ENCODE peak calls at places on chromosomes 11 and 22, in seven cellular contexts. G, K, D, S, N, W and O are unnamed samples.
A peak's percentile ranks its signal among the peaks of the same experiment; 100 is the strongest.

GRCh38 chr22:21938071-21938822 is 14.4 kb downstream of the PPM1F start:
- DNase-seq in G (peak; percentile 69), N (peak; percentile 83), D (peak; percentile 96), S (peak; percentile 100), K (peak; percentile 75), W (peak; percentile 62), O (peak; percentile 84)

GRCh38 chr11:132715041-132715440 is 817.3 kb downstream of the OPCML start:
- DNase-seq in W (no peak), D (no peak), G (no peak), S (no peak), K (no peak), N (no peak), O (no peak)

GRCh38 chr11:114172055-114172861 is 112.7 kb downstream of the ZBTB16 start:
- DNase-seq in W (no peak), N (no peak), G (no peak), D (no peak), S (no peak), K (no peak), O (no peak)

GRCh38 chr22:35547993-35548761 is 7.5 kb downstream of the RASD2 start:
- DNase-seq in W (no peak), G (no peak), K (no peak), D (no peak), S (peak; percentile 14), N (no peak), O (no peak)

GRCh38 chr11:33172996-33173395 is 11.7 kb upstream of the CSTF3 start:
- DNase-seq in G (no peak), N (peak; percentile 32), D (no peak), W (no peak), S (no peak), K (no peak), O (no peak)

GRCh38 chr11:12865871-12866595 is 143.1 kb upstream of the RASSF10 start:
- DNase-seq in G (no peak), K (no peak), D (no peak), N (no peak), W (no peak), S (no peak), O (no peak)

GRCh38 chr11:12868315-12869073 is 140.6 kb upstream of the RASSF10 start:
- DNase-seq in N (no peak), W (no peak), G (no peak), D (no peak), K (no peak), S (no peak), O (no peak)

GRCh38 chr22:38034278-38034882 is 22.8 kb upstream of the PICK1 start:
- DNase-seq in N (peak; percentile 50), D (peak; percentile 42), K (peak; percentile 56), S (peak; percentile 81), G (peak; percentile 68), W (peak; percentile 15), O (peak; percentile 33)

GRCh38 chr11:92709329-92709728 is 260.1 kb upstream of the MTNR1B start:
- DNase-seq in N (no peak), K (no peak), D (no peak), G (no peak), S (no peak), W (no peak), O (no peak)

GRCh38 chr11:36441610-36442208 is 68.4 kb downstream of the TRAF6 start:
- DNase-seq in S (no peak), K (no peak), G (no peak), D (no peak), W (peak; percentile 17), N (no peak), O (no peak)

GRCh38 chr11:118694771-118695170 is 15.3 kb upstream of the TREH start:
- DNase-seq in D (no peak), N (no peak), W (no peak), G (no peak), K (no peak), S (no peak), O (no peak)

GRCh38 chr11:11464555-11464954 is 111.5 kb upstream of the CSNK2A3 start:
- DNase-seq in S (no peak), N (no peak), K (no peak), W (no peak), D (no peak), G (no peak), O (no peak)

GRCh38 chr11:67409781-67410368 is 5.6 kb upstream of the CARNS1 start:
- DNase-seq in S (peak; percentile 31), G (peak; percentile 33), D (no peak), W (no peak), K (peak; percentile 56), N (peak; percentile 61), O (no peak)

GRCh38 chr11:9726313-9727022 is 62.6 kb downstream of the SWAP70 start:
- DNase-seq in G (peak; percentile 23), S (no peak), K (no peak), N (peak; percentile 33), D (no peak), W (no peak), O (no peak)
- TF ChIP-seq JUND in G (peak; percentile 26), S (no peak), K (no peak), N (no peak), D (no peak), W (no peak), O (no peak)

GRCh38 chr11:131095501-131096185 is 179.4 kb upstream of the SNX19 start:
- DNase-seq in N (no peak), G (no peak), W (no peak), S (no peak), D (no peak), K (no peak), O (no peak)

GRCh38 chr11:131099746-131100145 is 183.5 kb upstream of the SNX19 start:
- DNase-seq in K (no peak), N (peak; percentile 4), S (no peak), G (no peak), D (no peak), W (no peak), O (no peak)

GRCh38 chr11:131094828-131095227 is 178.5 kb upstream of the SNX19 start:
- DNase-seq in K (no peak), G (no peak), D (no peak), W (no peak), S (no peak), N (no peak), O (no peak)

DNA sequence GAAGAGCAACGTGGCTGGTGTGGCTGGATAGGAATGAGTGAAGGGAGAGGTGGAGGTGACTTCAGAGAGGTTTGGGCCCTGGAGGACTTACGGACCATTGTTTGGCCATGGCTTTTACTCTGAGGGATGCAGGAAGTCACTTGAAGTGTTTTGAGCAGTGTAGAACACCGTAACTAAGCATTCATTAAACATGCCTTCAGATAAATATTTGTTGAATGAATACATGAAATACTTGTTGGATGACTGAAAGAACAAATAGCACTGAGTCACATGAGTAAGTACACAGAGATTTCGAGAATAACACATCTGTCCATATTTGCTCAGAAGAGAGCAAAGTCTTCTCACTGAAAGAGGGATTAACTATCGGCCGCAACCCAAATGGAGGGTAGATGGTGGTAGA is 182.7 kb upstream of the SNX19 start:
- DNase-seq in S (no peak), W (no peak), G (no peak), N (peak; percentile 75), K (no peak), D (no peak), O (no peak)
- TF ChIP-seq JUND in S (no peak), W (no peak), G (no peak), N (no peak), K (no peak), D (no peak), O (peak; percentile 53)

DNA sequence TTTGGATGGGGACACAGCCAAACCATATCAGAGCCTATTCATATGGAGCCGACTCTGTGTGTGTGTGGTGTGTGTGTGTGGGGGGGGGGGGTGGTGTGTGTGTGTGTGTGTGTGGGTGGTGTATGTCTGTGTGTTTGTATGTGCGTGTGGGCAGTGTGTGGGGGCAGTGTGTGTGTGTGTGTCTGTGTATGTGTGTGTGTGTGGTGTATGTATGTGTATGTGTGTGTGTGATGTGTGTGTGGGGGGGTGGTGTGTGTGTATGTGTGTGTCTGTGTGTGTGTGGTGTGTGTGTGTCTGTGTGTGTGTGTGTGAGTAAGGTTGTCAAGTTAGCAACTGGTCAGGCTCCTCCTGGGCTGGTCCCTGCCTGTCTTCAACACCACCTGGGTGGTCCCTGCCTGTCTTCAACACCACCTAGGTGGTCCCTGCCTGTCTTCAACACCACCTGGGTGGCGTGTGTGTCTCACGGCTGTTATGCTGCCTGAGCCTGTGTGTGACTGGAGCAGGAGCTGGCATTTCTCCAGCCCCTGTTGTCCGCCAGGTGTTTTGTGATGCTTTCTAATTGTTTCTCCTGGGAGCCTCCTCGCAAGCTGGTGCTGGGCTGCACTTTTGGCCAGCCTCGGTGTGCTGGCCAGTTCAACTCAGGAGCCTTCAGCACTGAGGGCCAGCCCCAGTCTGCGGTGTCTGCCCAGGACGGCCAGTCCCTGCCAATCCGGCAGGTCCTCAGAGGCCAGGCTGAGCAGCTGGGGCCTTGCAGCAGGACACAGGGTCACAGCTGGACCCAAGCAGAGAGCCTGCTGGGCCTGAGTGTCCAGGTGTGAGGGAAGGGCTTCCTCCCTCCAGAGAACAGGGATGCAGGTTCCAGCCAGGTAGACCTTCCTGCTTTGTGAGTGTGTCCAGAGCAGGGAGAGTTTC is 21.5 kb upstream of the PVALB start:
- DNase-seq in D (no peak), N (no peak), S (no peak), G (no peak), K (no peak), W (no peak), O (no peak)
- TF ChIP-seq JUND in D (no peak), N (no peak), S (no peak), G (no peak), K (no peak), W (no peak), O (no peak)

GRCh38 chr11:65366340-65366773 is 11.8 kb downstream of the TIGD3 start:
- DNase-seq in G (peak; percentile 67), K (no peak), D (peak; percentile 89), W (no peak), S (peak; percentile 70), N (peak; percentile 84), O (peak; percentile 93)
- TF ChIP-seq JUND in G (no peak), K (no peak), D (no peak), W (no peak), S (no peak), N (no peak), O (no peak)

DNA sequence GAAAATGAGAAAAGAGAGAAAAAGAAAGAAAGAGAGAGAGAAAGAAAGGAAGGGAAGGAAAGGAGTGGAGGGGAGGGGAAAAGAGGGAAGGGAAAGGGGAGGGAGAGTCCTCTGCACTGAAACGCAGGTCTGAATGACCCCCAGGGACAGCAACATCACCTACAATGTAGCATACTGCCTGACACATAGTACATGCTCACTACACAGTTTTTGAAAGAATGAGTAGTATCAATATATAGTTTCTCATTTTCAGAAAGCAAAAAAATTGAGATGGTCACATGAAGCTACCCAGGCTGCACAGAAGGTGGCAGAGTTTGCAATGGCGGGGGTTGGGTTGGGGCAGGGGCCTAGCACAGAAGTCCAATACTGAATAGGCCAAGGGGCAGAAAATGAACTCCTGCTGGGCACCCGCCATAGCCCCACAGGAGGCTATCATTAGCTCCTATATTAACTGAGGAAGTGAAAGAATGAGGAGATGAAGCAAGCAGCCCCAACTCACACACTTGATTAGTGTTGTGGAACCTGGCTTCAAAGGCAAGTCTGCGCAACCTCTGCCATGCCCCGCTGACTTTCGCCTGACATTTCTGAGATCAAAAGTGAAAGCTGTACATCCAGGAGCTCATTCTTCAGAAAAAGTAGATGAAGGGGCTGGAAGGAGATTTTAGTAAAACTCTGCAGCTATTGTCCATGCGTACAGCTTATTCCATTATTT is 241.2 kb upstream of the SYN3 start:
- DNase-seq in N (no peak), G (no peak), W (peak; percentile 95), D (no peak), K (no peak), S (no peak), O (no peak)
- TF ChIP-seq JUND in N (no peak), G (no peak), W (no peak), D (no peak), K (no peak), S (no peak), O (no peak)

GRCh38 chr11:2315395-2316168 is 13.8 kb downstream of the TSPAN32 start:
- DNase-seq in D (no peak), K (no peak), W (no peak), N (no peak), S (no peak), G (no peak), O (no peak)
- TF ChIP-seq JUND in D (no peak), K (no peak), W (no peak), N (no peak), S (no peak), G (no peak), O (no peak)